ENCODE peak calls at places on chromosomes 2 and 18, in ten cellular contexts. U, F, S, Q, A, K, O, X, H and Z are unnamed samples.

GRCh38 chr2:15730545-15731212 is 139.0 kb downstream of the DDX1 start:
- DNase-seq in S (no peak), H (no peak), X (peak; percentile 81), Q (peak; percentile 40), K (no peak), U (peak; percentile 94), O (no peak), A (peak; percentile 85), F (peak; percentile 96), Z (no peak)

GRCh38 chr2:37570773-37571570 is 100.5 kb downstream of the CDC42EP3 start:
- DNase-seq in O (no peak), H (no peak), A (no peak), X (no peak), S (no peak), F (no peak), K (no peak), Q (no peak), U (no peak), Z (no peak)

GRCh38 chr18:68494802-68495560 is 219.9 kb downstream of the TMX3 start:
- DNase-seq in A (no peak), S (peak; percentile 44), X (no peak), Q (no peak), F (no peak), U (peak; percentile 5), O (no peak), H (no peak), K (no peak), Z (no peak)

GRCh38 chr2:132788310-132788832 is 118.4 kb upstream of the LYPD1 start:
- DNase-seq in K (no peak), F (no peak), O (no peak), H (no peak), U (no peak), A (no peak), S (peak; percentile 31), X (no peak), Q (no peak), Z (no peak)

GRCh38 chr18:34710430-34711386 is 610 bp downstream of the DTNA start:
- DNase-seq in Q (no peak), X (no peak), H (no peak), K (no peak), U (no peak), F (no peak), A (no peak), S (no peak), O (no peak), Z (no peak)

GRCh38 chr2:196783431-196784094 is 15.9 kb downstream of the GTF3C3 start:
- DNase-seq in A (no peak), S (no peak), H (no peak), O (no peak), K (no peak), F (no peak), Q (no peak), U (no peak), X (no peak), Z (no peak)

GRCh38 chr2:229714736-229715541 is 584 bp upstream of the DNER start:
- DNase-seq in S (peak; percentile 92), U (peak; percentile 33), Q (no peak), X (no peak), F (peak; percentile 42), A (peak; percentile 48), K (no peak), H (peak; percentile 89), O (peak; percentile 77), Z (peak; percentile 48)

GRCh38 chr2:241268716-241269445 is 46.6 kb downstream of the HDLBP start:
- DNase-seq in A (no peak), U (no peak), S (no peak), K (no peak), X (no peak), Q (no peak), F (no peak), H (no peak), O (no peak), Z (no peak)

GRCh38 chr2:85308951-85309555 is 18.7 kb downstream of the TGOLN2 start:
- DNase-seq in K (no peak), X (no peak), F (peak; percentile 53), U (peak; percentile 34), S (no peak), O (no peak), A (no peak), H (no peak), Q (peak; percentile 53), Z (no peak)

GRCh38 chr2:179622635-179623034 is 238.8 kb downstream of the ZNF385B start:
- DNase-seq in A (no peak), O (no peak), S (no peak), U (peak; percentile 41), Q (no peak), K (no peak), X (no peak), F (peak; percentile 64), H (no peak), Z (no peak)

DNA sequence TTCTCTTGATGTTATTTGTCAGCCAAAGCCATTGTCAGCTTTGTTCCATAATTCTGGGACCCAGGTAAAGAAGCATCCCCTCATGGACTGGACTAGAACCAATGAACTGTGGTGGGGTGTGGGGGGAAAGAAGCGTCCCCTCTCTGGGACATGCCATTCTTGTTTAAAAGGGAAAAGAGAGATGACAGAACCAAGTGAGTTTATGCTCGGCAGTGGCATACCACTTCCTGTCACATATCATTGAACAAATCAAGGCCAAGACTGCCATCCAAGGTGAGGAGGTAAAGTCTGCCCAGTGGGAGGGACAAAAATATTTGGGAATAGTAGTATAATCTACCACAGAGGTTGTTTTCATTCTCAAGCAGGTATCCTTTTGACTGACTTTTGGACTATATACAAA is 4.7 kb upstream of the GLS start:
- DNase-seq in O (no peak), U (no peak), A (no peak), H (no peak), K (no peak), Q (no peak), F (no peak), X (no peak), S (no peak), Z (peak; percentile 43)
- H3K27ac ChIP-seq in O (no peak overlapping the region), U (no peak overlapping the region), A (no peak overlapping the region), H (no peak overlapping the region), K (no peak overlapping the region), Q (peak overlapping the region; percentile 94), F (no peak overlapping the region), X (no peak overlapping the region), S (no peak overlapping the region), Z (peak overlapping the region; percentile 34)

GRCh38 chr2:60294901-60295590 is 258.4 kb downstream of the BCL11A start:
- DNase-seq in Q (no peak), H (peak; percentile 49), X (no peak), F (no peak), K (no peak), A (no peak), S (no peak), O (no peak), U (no peak), Z (no peak)

GRCh38 chr2:60299179-60299578 is 254.3 kb downstream of the BCL11A start:
- DNase-seq in X (no peak), A (no peak), F (no peak), U (no peak), S (no peak), H (no peak), K (no peak), O (no peak), Q (no peak), Z (no peak)

GRCh38 chr2:60296219-60296955 is 257.1 kb downstream of the BCL11A start:
- DNase-seq in U (no peak), S (no peak), Q (no peak), O (no peak), X (no peak), F (no peak), A (no peak), H (no peak), K (no peak), Z (no peak)

GRCh38 chr2:60295591-60295962 is 257.9 kb downstream of the BCL11A start:
- DNase-seq in S (peak; percentile 58), X (no peak), K (no peak), U (no peak), O (no peak), A (no peak), H (peak; percentile 23), F (no peak), Q (no peak), Z (no peak)

GRCh38 chr2:60297296-60298010 is 256.0 kb downstream of the BCL11A start:
- DNase-seq in S (peak; percentile 87), F (no peak), O (no peak), K (no peak), Q (no peak), X (peak; percentile 32), A (no peak), U (no peak), H (peak; percentile 37), Z (no peak)
- H3K27ac ChIP-seq in S (no peak overlapping the region), F (no peak overlapping the region), O (no peak overlapping the region), K (no peak overlapping the region), Q (no peak overlapping the region), X (no peak overlapping the region), A (no peak overlapping the region), U (no peak overlapping the region), H (no peak overlapping the region), Z (no peak overlapping the region)

DNA sequence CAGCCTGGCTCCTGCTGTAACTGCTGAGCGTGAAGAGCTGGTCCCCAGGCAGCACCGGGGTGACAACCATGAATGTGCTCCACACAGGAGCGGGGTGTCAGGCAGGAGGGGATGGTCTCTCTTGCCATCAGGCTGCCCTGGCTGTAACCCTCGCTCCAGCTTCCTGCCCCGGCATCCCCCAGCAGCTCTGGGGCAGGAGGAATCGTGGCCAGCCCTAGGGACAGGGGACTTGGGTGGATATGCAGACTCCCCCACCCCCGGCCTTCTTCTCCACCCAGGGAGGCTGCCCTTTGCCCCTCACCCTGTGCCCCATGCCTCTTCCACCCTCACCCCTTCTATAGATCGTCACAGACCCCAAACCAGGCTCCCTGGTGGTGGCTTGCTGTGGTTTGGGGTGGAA is 69.4 kb upstream of the SMAD7 start:
- DNase-seq in S (no peak), F (no peak), U (no peak), H (no peak), K (no peak), X (no peak), Q (no peak), A (no peak), O (no peak), Z (no peak)
- H3K27ac ChIP-seq in S (no peak overlapping the region), F (no peak overlapping the region), U (no peak overlapping the region), H (no peak overlapping the region), K (no peak overlapping the region), X (no peak overlapping the region), Q (no peak overlapping the region), A (peak overlapping the region; percentile 92), O (no peak overlapping the region), Z (no peak overlapping the region)

GRCh38 chr2:135590594-135591290 is 59.5 kb downstream of the R3HDM1 start:
- DNase-seq in Q (no peak), K (no peak), X (no peak), A (no peak), U (no peak), S (no peak), F (no peak), O (no peak), H (no peak), Z (peak; percentile 18)

GRCh38 chr2:135587958-135588357 is 56.7 kb downstream of the R3HDM1 start:
- DNase-seq in U (no peak), Q (no peak), K (no peak), H (no peak), F (no peak), X (no peak), O (no peak), S (peak; percentile 21), A (no peak), Z (no peak)

GRCh38 chr2:135582383-135582782 is 51.1 kb downstream of the R3HDM1 start:
- DNase-seq in X (no peak), U (no peak), F (no peak), O (no peak), H (no peak), Q (no peak), K (no peak), A (no peak), S (no peak), Z (no peak)

GRCh38 chr2:135585586-135585985 is 54.3 kb downstream of the R3HDM1 start:
- DNase-seq in X (no peak), Q (no peak), S (peak; percentile 37), F (no peak), H (no peak), O (no peak), K (no peak), U (no peak), A (no peak), Z (no peak)

GRCh38 chr2:135586148-135586547 is 54.9 kb downstream of the R3HDM1 start:
- DNase-seq in O (peak; percentile 4), A (no peak), H (peak; percentile 46), X (no peak), K (no peak), Q (no peak), F (no peak), S (peak; percentile 35), U (no peak), Z (no peak)
- H3K27ac ChIP-seq in O (no peak overlapping the region), A (no peak overlapping the region), H (no peak overlapping the region), X (no peak overlapping the region), K (no peak overlapping the region), Q (no peak overlapping the region), F (no peak overlapping the region), S (no peak overlapping the region), U (no peak overlapping the region), Z (no peak overlapping the region)